ENCODE peak calls at places on chromosomes 16 and 17, in eight cellular contexts. One of them, this sample, is unnamed.

GRCh38 chr16:84054271-84054670 is 11.7 kb upstream of the SLC38A8 start:
- DNase-seq in fibroblast of the aortic adventitia: no peak
- DNase-seq in NCI-H1092 treated with DMSO at 0.1 percent for 48 hours: no peak
- DNase-seq in C1 segment of cervical spinal cord: no peak
- DNase-seq in NCI-H774: no peak
- DNase-seq in EL: no peak
- DNase-seq in stimulated activated CD8-positive, alpha-beta memory T cell treated with anti-CD3 and anti-CD28 coated beads, Interleukin-2, amount 100 ng/mL, for 48 hours: no peak
- DNase-seq in hepatic stellate cell: no peak
- DNase-seq in this sample: no peak

GRCh38 chr16:1212616-1213194 is 12.4 kb downstream of the TPSG1 start:
- DNase-seq in NCI-H1092 treated with DMSO at 0.1 percent for 48 hours: no peak
- DNase-seq in hepatic stellate cell: no peak
- DNase-seq in C1 segment of cervical spinal cord: no peak
- DNase-seq in NCI-H774: no peak
- DNase-seq in fibroblast of the aortic adventitia: no peak
- DNase-seq in stimulated activated CD8-positive, alpha-beta memory T cell treated with anti-CD3 and anti-CD28 coated beads, Interleukin-2, amount 100 ng/mL, for 48 hours: no peak
- DNase-seq in EL: no peak
- DNase-seq in this sample: no peak

GRCh38 chr17:58575511-58575910 is 61.1 kb upstream of the MTMR4 start:
- DNase-seq in C1 segment of cervical spinal cord: no peak
- DNase-seq in fibroblast of the aortic adventitia: peak
- DNase-seq in NCI-H774: no peak
- DNase-seq in hepatic stellate cell: no peak
- DNase-seq in EL: peak
- DNase-seq in stimulated activated CD8-positive, alpha-beta memory T cell treated with anti-CD3 and anti-CD28 coated beads, Interleukin-2, amount 100 ng/mL, for 48 hours: no peak
- DNase-seq in NCI-H1092 treated with DMSO at 0.1 percent for 48 hours: no peak
- DNase-seq in this sample: no peak

GRCh38 chr17:70059076-70059475 is 15.9 kb upstream of the KCNJ16 start:
- DNase-seq in EL: no peak
- DNase-seq in hepatic stellate cell: no peak
- DNase-seq in C1 segment of cervical spinal cord: no peak
- DNase-seq in stimulated activated CD8-positive, alpha-beta memory T cell treated with anti-CD3 and anti-CD28 coated beads, Interleukin-2, amount 100 ng/mL, for 48 hours: no peak
- DNase-seq in fibroblast of the aortic adventitia: no peak
- DNase-seq in NCI-H1092 treated with DMSO at 0.1 percent for 48 hours: no peak
- DNase-seq in NCI-H774: no peak
- DNase-seq in this sample: no peak

GRCh38 chr17:42980766-42981397 is 517 bp downstream of the RUNDC1 start:
- DNase-seq in NCI-H1092 treated with DMSO at 0.1 percent for 48 hours: peak
- DNase-seq in stimulated activated CD8-positive, alpha-beta memory T cell treated with anti-CD3 and anti-CD28 coated beads, Interleukin-2, amount 100 ng/mL, for 48 hours: peak
- DNase-seq in C1 segment of cervical spinal cord: no peak
- DNase-seq in fibroblast of the aortic adventitia: peak
- DNase-seq in EL: peak
- DNase-seq in hepatic stellate cell: peak
- DNase-seq in NCI-H774: peak
- DNase-seq in this sample: peak

GRCh38 chr16:29663020-29663828 is at the start of gene SPN:
- DNase-seq in stimulated activated CD8-positive, alpha-beta memory T cell treated with anti-CD3 and anti-CD28 coated beads, Interleukin-2, amount 100 ng/mL, for 48 hours: no peak
- DNase-seq in EL: no peak
- DNase-seq in hepatic stellate cell: no peak
- DNase-seq in C1 segment of cervical spinal cord: no peak
- DNase-seq in NCI-H774: no peak
- DNase-seq in NCI-H1092 treated with DMSO at 0.1 percent for 48 hours: no peak
- DNase-seq in fibroblast of the aortic adventitia: no peak
- DNase-seq in this sample: peak

GRCh38 chr17:83204230-83204725 is 124.9 kb downstream of the METRNL start:
- DNase-seq in EL: no peak
- DNase-seq in stimulated activated CD8-positive, alpha-beta memory T cell treated with anti-CD3 and anti-CD28 coated beads, Interleukin-2, amount 100 ng/mL, for 48 hours: no peak
- DNase-seq in C1 segment of cervical spinal cord: no peak
- DNase-seq in hepatic stellate cell: no peak
- DNase-seq in NCI-H1092 treated with DMSO at 0.1 percent for 48 hours: no peak
- DNase-seq in NCI-H774: no peak
- DNase-seq in fibroblast of the aortic adventitia: no peak
- DNase-seq in this sample: no peak

GRCh38 chr16:50313596-50314483 is 47.5 kb downstream of the ADCY7 start:
- DNase-seq in NCI-H774: no peak
- DNase-seq in stimulated activated CD8-positive, alpha-beta memory T cell treated with anti-CD3 and anti-CD28 coated beads, Interleukin-2, amount 100 ng/mL, for 48 hours: no peak
- DNase-seq in C1 segment of cervical spinal cord: no peak
- DNase-seq in NCI-H1092 treated with DMSO at 0.1 percent for 48 hours: no peak
- DNase-seq in hepatic stellate cell: peak
- DNase-seq in fibroblast of the aortic adventitia: peak
- DNase-seq in EL: no peak
- DNase-seq in this sample: no peak

GRCh38 chr17:26766743-26767142 is 527.2 kb upstream of the WSB1 start:
- DNase-seq in stimulated activated CD8-positive, alpha-beta memory T cell treated with anti-CD3 and anti-CD28 coated beads, Interleukin-2, amount 100 ng/mL, for 48 hours: no peak
- DNase-seq in NCI-H774: no peak
- DNase-seq in C1 segment of cervical spinal cord: no peak
- DNase-seq in NCI-H1092 treated with DMSO at 0.1 percent for 48 hours: no peak
- DNase-seq in EL: no peak
- DNase-seq in hepatic stellate cell: no peak
- DNase-seq in fibroblast of the aortic adventitia: no peak
- DNase-seq in this sample: no peak

GRCh38 chr17:65664296-65664695 is 102.8 kb upstream of the AXIN2 start:
- DNase-seq in hepatic stellate cell: no peak
- DNase-seq in C1 segment of cervical spinal cord: no peak
- DNase-seq in EL: no peak
- DNase-seq in fibroblast of the aortic adventitia: peak
- DNase-seq in NCI-H774: no peak
- DNase-seq in NCI-H1092 treated with DMSO at 0.1 percent for 48 hours: no peak
- DNase-seq in stimulated activated CD8-positive, alpha-beta memory T cell treated with anti-CD3 and anti-CD28 coated beads, Interleukin-2, amount 100 ng/mL, for 48 hours: no peak
- DNase-seq in this sample: no peak

GRCh38 chr17:37774508-37774907 is 29.6 kb upstream of the HNF1B start:
- DNase-seq in hepatic stellate cell: no peak
- DNase-seq in fibroblast of the aortic adventitia: no peak
- DNase-seq in NCI-H774: no peak
- DNase-seq in EL: no peak
- DNase-seq in stimulated activated CD8-positive, alpha-beta memory T cell treated with anti-CD3 and anti-CD28 coated beads, Interleukin-2, amount 100 ng/mL, for 48 hours: no peak
- DNase-seq in C1 segment of cervical spinal cord: no peak
- DNase-seq in NCI-H1092 treated with DMSO at 0.1 percent for 48 hours: no peak
- DNase-seq in this sample: peak

GRCh38 chr17:44223574-44224046 is 4.1 kb upstream of the UBTF start:
- DNase-seq in NCI-H774: no peak
- DNase-seq in EL: peak
- DNase-seq in stimulated activated CD8-positive, alpha-beta memory T cell treated with anti-CD3 and anti-CD28 coated beads, Interleukin-2, amount 100 ng/mL, for 48 hours: no peak
- DNase-seq in fibroblast of the aortic adventitia: peak
- DNase-seq in C1 segment of cervical spinal cord: peak
- DNase-seq in NCI-H1092 treated with DMSO at 0.1 percent for 48 hours: no peak
- DNase-seq in hepatic stellate cell: no peak
- DNase-seq in this sample: no peak

GRCh38 chr16:89505204-89506112 is 2.7 kb upstream of the SPG7 start:
- DNase-seq in EL: peak
- DNase-seq in NCI-H1092 treated with DMSO at 0.1 percent for 48 hours: peak
- DNase-seq in C1 segment of cervical spinal cord: peak
- DNase-seq in hepatic stellate cell: peak
- DNase-seq in stimulated activated CD8-positive, alpha-beta memory T cell treated with anti-CD3 and anti-CD28 coated beads, Interleukin-2, amount 100 ng/mL, for 48 hours: peak
- DNase-seq in NCI-H774: peak
- DNase-seq in fibroblast of the aortic adventitia: peak
- DNase-seq in this sample: no peak

GRCh38 chr16:76035689-76036088 is 241.5 kb upstream of the CNTNAP4 start:
- DNase-seq in fibroblast of the aortic adventitia: no peak
- DNase-seq in hepatic stellate cell: no peak
- DNase-seq in NCI-H774: no peak
- DNase-seq in EL: no peak
- DNase-seq in C1 segment of cervical spinal cord: no peak
- DNase-seq in stimulated activated CD8-positive, alpha-beta memory T cell treated with anti-CD3 and anti-CD28 coated beads, Interleukin-2, amount 100 ng/mL, for 48 hours: no peak
- DNase-seq in NCI-H1092 treated with DMSO at 0.1 percent for 48 hours: no peak
- DNase-seq in this sample: no peak

GRCh38 chr16:17556276-17557052 is 85.7 kb upstream of the XYLT1 start:
- DNase-seq in C1 segment of cervical spinal cord: no peak
- DNase-seq in NCI-H774: no peak
- DNase-seq in fibroblast of the aortic adventitia: peak
- DNase-seq in stimulated activated CD8-positive, alpha-beta memory T cell treated with anti-CD3 and anti-CD28 coated beads, Interleukin-2, amount 100 ng/mL, for 48 hours: no peak
- DNase-seq in EL: peak
- DNase-seq in hepatic stellate cell: peak
- DNase-seq in NCI-H1092 treated with DMSO at 0.1 percent for 48 hours: peak
- DNase-seq in this sample: no peak

GRCh38 chr17:40251576-40251975 is 32.5 kb downstream of the WIPF2 start:
- DNase-seq in NCI-H774: no peak
- DNase-seq in fibroblast of the aortic adventitia: peak
- DNase-seq in stimulated activated CD8-positive, alpha-beta memory T cell treated with anti-CD3 and anti-CD28 coated beads, Interleukin-2, amount 100 ng/mL, for 48 hours: no peak
- DNase-seq in NCI-H1092 treated with DMSO at 0.1 percent for 48 hours: no peak
- DNase-seq in EL: peak
- DNase-seq in hepatic stellate cell: peak
- DNase-seq in C1 segment of cervical spinal cord: no peak
- DNase-seq in this sample: no peak

GRCh38 chr16:81996664-81997529 is 14.4 kb downstream of the SDR42E1 start:
- DNase-seq in NCI-H774: no peak
- DNase-seq in stimulated activated CD8-positive, alpha-beta memory T cell treated with anti-CD3 and anti-CD28 coated beads, Interleukin-2, amount 100 ng/mL, for 48 hours: no peak
- DNase-seq in fibroblast of the aortic adventitia: peak
- DNase-seq in C1 segment of cervical spinal cord: no peak
- DNase-seq in hepatic stellate cell: peak
- DNase-seq in NCI-H1092 treated with DMSO at 0.1 percent for 48 hours: no peak
- DNase-seq in EL: peak
- DNase-seq in this sample: no peak

GRCh38 chr16:4303973-4304372 is 11.9 kb upstream of the GLIS2 start:
- DNase-seq in fibroblast of the aortic adventitia: no peak
- DNase-seq in NCI-H1092 treated with DMSO at 0.1 percent for 48 hours: no peak
- DNase-seq in stimulated activated CD8-positive, alpha-beta memory T cell treated with anti-CD3 and anti-CD28 coated beads, Interleukin-2, amount 100 ng/mL, for 48 hours: no peak
- DNase-seq in NCI-H774: no peak
- DNase-seq in EL: no peak
- DNase-seq in hepatic stellate cell: no peak
- DNase-seq in C1 segment of cervical spinal cord: no peak
- DNase-seq in this sample: no peak

GRCh38 chr17:17125136-17126084 is 80.7 kb downstream of the PLD6 start:
- DNase-seq in C1 segment of cervical spinal cord: no peak
- DNase-seq in fibroblast of the aortic adventitia: no peak
- DNase-seq in hepatic stellate cell: no peak
- DNase-seq in EL: no peak
- DNase-seq in stimulated activated CD8-positive, alpha-beta memory T cell treated with anti-CD3 and anti-CD28 coated beads, Interleukin-2, amount 100 ng/mL, for 48 hours: no peak
- DNase-seq in NCI-H1092 treated with DMSO at 0.1 percent for 48 hours: no peak
- DNase-seq in NCI-H774: no peak
- DNase-seq in this sample: peak

GRCh38 chr16:57283214-57283955 is 1.1 kb downstream of the PLLP start:
- DNase-seq in NCI-H1092 treated with DMSO at 0.1 percent for 48 hours: no peak
- DNase-seq in hepatic stellate cell: no peak
- DNase-seq in fibroblast of the aortic adventitia: no peak
- DNase-seq in NCI-H774: no peak
- DNase-seq in C1 segment of cervical spinal cord: no peak
- DNase-seq in EL: no peak
- DNase-seq in stimulated activated CD8-positive, alpha-beta memory T cell treated with anti-CD3 and anti-CD28 coated beads, Interleukin-2, amount 100 ng/mL, for 48 hours: no peak
- DNase-seq in this sample: no peak

GRCh38 chr17:56359518-56359917 is 206.2 kb downstream of the ANKFN1 start:
- DNase-seq in EL: no peak
- DNase-seq in NCI-H1092 treated with DMSO at 0.1 percent for 48 hours: no peak
- DNase-seq in fibroblast of the aortic adventitia: no peak
- DNase-seq in hepatic stellate cell: no peak
- DNase-seq in C1 segment of cervical spinal cord: no peak
- DNase-seq in stimulated activated CD8-positive, alpha-beta memory T cell treated with anti-CD3 and anti-CD28 coated beads, Interleukin-2, amount 100 ng/mL, for 48 hours: no peak
- DNase-seq in NCI-H774: no peak
- DNase-seq in this sample: no peak

GRCh38 chr16:68463904-68464303 is 15.6 kb upstream of the SMPD3 start:
- DNase-seq in C1 segment of cervical spinal cord: no peak
- DNase-seq in EL: no peak
- DNase-seq in hepatic stellate cell: no peak
- DNase-seq in fibroblast of the aortic adventitia: no peak
- DNase-seq in NCI-H1092 treated with DMSO at 0.1 percent for 48 hours: no peak
- DNase-seq in NCI-H774: no peak
- DNase-seq in stimulated activated CD8-positive, alpha-beta memory T cell treated with anti-CD3 and anti-CD28 coated beads, Interleukin-2, amount 100 ng/mL, for 48 hours: no peak
- DNase-seq in this sample: no peak